ENCODE peak calls at places on chromosomes 6 and 20, in ten cellular contexts. T is AG04450, K is GM10248, C is osteocyte, L is GM20000, Y is SK-N-SH, Z is neural progenitor cell, I is cardiac fibroblast, O is fibroblast of lung, N is NB4. B is an unnamed sample.

GRCh38 chr20:36866681-36867485 is 9.1 kb upstream of the TLDC2 start:
- DNase-seq in O (no peak), C (no peak), K (no peak), Z (no peak), I (peak), L (no peak), Y (no peak), N (no peak), T (no peak), B (no peak)

GRCh38 chr20:20664795-20665194 is 47.6 kb downstream of the RALGAPA2 start:
- DNase-seq in K (peak), L (peak), Y (peak), C (no peak), Z (peak), T (no peak), I (peak), O (peak), N (peak), B (peak)

GRCh38 chr6:103154779-103155572 is 1704.7 kb downstream of the HACE1 start:
- DNase-seq in L (no peak), N (no peak), C (no peak), Y (no peak), Z (no peak), I (no peak), T (no peak), K (no peak), O (no peak), B (no peak)

GRCh38 chr20:44069203-44069931 is 117.6 kb downstream of the JPH2 start:
- DNase-seq in Y (no peak), C (peak), O (peak), N (peak), I (no peak), L (peak), Z (no peak), T (no peak), K (peak), B (no peak)

GRCh38 chr20:17674722-17675518 is 7.1 kb downstream of the RRBP1 start:
- DNase-seq in C (no peak), N (no peak), K (no peak), L (no peak), Z (no peak), I (peak), O (peak), T (peak), Y (no peak), B (no peak)

GRCh38 chr20:57772349-57772964 is 62.6 kb upstream of the PMEPA1 start:
- DNase-seq in T (peak), C (no peak), Y (no peak), N (peak), Z (peak), L (no peak), I (peak), K (no peak), O (peak), B (no peak)

GRCh38 chr6:53938810-53939209 is 144.0 kb downstream of the LRRC1 start:
- DNase-seq in L (no peak), I (no peak), C (no peak), N (no peak), T (no peak), Z (no peak), Y (no peak), K (no peak), O (peak), B (no peak)

GRCh38 chr20:62642666-62643520 is 590 bp downstream of the SLCO4A1 start:
- DNase-seq in N (peak), K (peak), C (no peak), Y (peak), T (no peak), O (peak), I (no peak), L (peak), Z (peak), B (peak)

GRCh38 chr6:113632220-113632864 is 224.8 kb upstream of the MARCKS start:
- DNase-seq in C (no peak), O (peak), L (peak), N (no peak), Z (no peak), I (peak), Y (no peak), K (no peak), T (no peak), B (no peak)

GRCh38 chr6:24996145-24996836 is 60.5 kb upstream of the RIPOR2 start:
- DNase-seq in T (no peak), I (no peak), N (peak), Z (no peak), K (no peak), C (no peak), L (no peak), O (no peak), Y (no peak), B (no peak)

GRCh38 chr6:89979473-89980119 is 85.3 kb downstream of the GJA10 start:
- DNase-seq in C (no peak), I (no peak), T (no peak), O (no peak), N (no peak), K (no peak), L (no peak), Z (no peak), Y (no peak), B (no peak)

GRCh38 chr6:92922216-92922806 is 497.0 kb downstream of the EPHA7 start:
- DNase-seq in O (no peak), I (no peak), K (no peak), T (no peak), L (no peak), N (no peak), Y (no peak), C (no peak), Z (peak), B (no peak)

GRCh38 chr6:84773431-84774173 is 9.2 kb upstream of the TBX18 start:
- DNase-seq in O (no peak), T (no peak), L (peak), I (peak), N (no peak), Y (peak), K (no peak), Z (peak), C (no peak), B (peak)

GRCh38 chr20:43731927-43732326 is 5.1 kb upstream of the GTSF1L start:
- DNase-seq in O (no peak), T (no peak), Y (no peak), Z (no peak), K (no peak), N (no peak), I (no peak), L (no peak), C (no peak), B (no peak)

GRCh38 chr6:129644567-129645015 is 65.4 kb downstream of the ARHGAP18 start:
- DNase-seq in N (no peak), Z (no peak), C (no peak), Y (no peak), K (no peak), L (no peak), I (peak), T (no peak), O (peak), B (no peak)

GRCh38 chr6:18387061-18387721 is at the start of gene RNF144B:
- DNase-seq in C (peak), L (peak), O (peak), Y (peak), Z (peak), N (peak), I (peak), T (no peak), K (peak), B (peak)

GRCh38 chr20:49814057-49814675 is 1.5 kb downstream of the SLC9A8 start:
- DNase-seq in K (no peak), N (peak), Z (no peak), C (no peak), O (no peak), T (no peak), Y (no peak), L (no peak), I (no peak), B (no peak)

GRCh38 chr6:119124079-119124824 is 45.8 kb upstream of the FAM184A start:
- DNase-seq in I (no peak), Z (no peak), L (no peak), Y (no peak), K (no peak), C (no peak), N (no peak), T (no peak), O (no peak), B (no peak)

GRCh38 chr6:147192278-147192911 is 11.8 kb upstream of the STXBP5 start:
- DNase-seq in C (no peak), Y (no peak), N (no peak), K (no peak), T (no peak), I (no peak), O (no peak), L (no peak), Z (no peak), B (no peak)

GRCh38 chr6:135568366-135568765 is 70.8 kb upstream of the AHI1 start:
- DNase-seq in L (peak), I (peak), Z (no peak), C (no peak), T (peak), N (no peak), Y (peak), K (peak), O (peak), B (no peak)

GRCh38 chr20:11553603-11554002 is 364.1 kb upstream of the BTBD3 start:
- DNase-seq in Y (no peak), Z (no peak), L (no peak), K (no peak), C (no peak), I (peak), N (peak), T (no peak), O (peak), B (no peak)

GRCh38 chr6:82348130-82348529 is 15.5 kb upstream of the TPBG start:
- DNase-seq in N (no peak), Z (peak), O (no peak), T (no peak), L (no peak), Y (no peak), I (no peak), K (no peak), C (no peak), B (peak)

GRCh38 chr6:76683985-76684384 is 611.5 kb upstream of the IMPG1 start:
- DNase-seq in L (no peak), T (no peak), I (no peak), Z (no peak), Y (no peak), K (no peak), O (no peak), N (no peak), C (no peak), B (no peak)

GRCh38 chr20:23298155-23298554 is 52.4 kb upstream of the NXT1 start:
- DNase-seq in I (no peak), O (no peak), K (no peak), C (no peak), N (no peak), Z (no peak), T (no peak), Y (no peak), L (no peak), B (no peak)

GRCh38 chr6:3874069-3874468 is 24.9 kb downstream of the FAM50B start:
- DNase-seq in I (no peak), T (no peak), L (no peak), N (no peak), Y (no peak), O (no peak), Z (no peak), K (no peak), C (no peak), B (peak)

GRCh38 chr6:27251672-27252251 is 4.3 kb downstream of the PRSS16 start:
- DNase-seq in O (no peak), L (peak), Y (peak), K (peak), N (peak), I (peak), Z (peak), C (no peak), T (no peak), B (peak)

GRCh38 chr6:109762769-109763450 is 71.8 kb downstream of the FIG4 start:
- DNase-seq in N (no peak), C (no peak), Y (no peak), O (peak), I (peak), K (no peak), T (no peak), Z (no peak), L (no peak), B (no peak)

GRCh38 chr20:8190043-8190880 is 58.2 kb downstream of the PLCB1 start:
- DNase-seq in Z (no peak), O (no peak), I (no peak), T (no peak), L (no peak), N (no peak), C (no peak), K (no peak), Y (peak), B (no peak)

DNA sequence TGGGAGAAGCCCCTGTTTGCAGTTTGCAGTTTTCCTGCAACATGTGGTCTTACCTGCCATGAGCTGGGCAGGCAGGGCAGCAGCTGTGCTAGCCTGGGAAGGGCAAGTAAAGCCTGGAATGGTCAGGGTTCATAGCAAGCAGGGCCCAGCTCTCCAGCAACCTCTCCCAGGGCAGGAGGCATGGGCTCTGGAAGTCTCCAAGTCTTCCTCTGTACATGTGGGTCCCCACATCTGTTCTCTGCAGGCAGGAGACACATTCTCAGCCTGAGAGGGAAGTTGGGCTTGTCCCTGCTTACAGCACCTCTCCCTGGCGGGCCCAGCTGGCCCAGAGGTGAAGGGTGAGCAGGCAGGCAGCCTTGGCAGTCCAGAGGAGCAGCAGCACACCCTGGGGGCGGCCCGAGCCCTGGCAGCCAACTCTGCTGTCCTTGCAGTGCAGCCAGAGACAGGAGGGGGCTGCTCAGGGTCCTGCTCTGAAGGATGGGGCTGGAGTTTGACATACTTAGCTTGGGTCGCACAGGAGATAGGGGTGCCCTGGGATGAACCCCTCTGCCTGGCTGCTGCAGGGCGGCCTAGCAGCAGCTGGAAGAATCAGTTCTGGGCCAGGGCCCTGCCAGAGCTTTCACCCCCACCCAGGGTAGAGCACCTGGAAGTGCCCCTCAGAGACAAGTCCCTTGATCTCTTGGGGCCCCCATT is 176.0 kb downstream of the MRPL14 start:
- DNase-seq in I (peak), K (no peak), L (peak), T (no peak), Y (peak), C (peak), O (peak), Z (peak), N (peak), B (peak)
- TF ChIP-seq CTCF in I (peak), K (peak), L (no peak), T (peak), Y (peak), C (peak), O (peak), Z (peak), N (peak), B (peak)

GRCh38 chr6:106089981-106090380 is 3.8 kb downstream of the PRDM1 start:
- DNase-seq in Z (no peak), K (no peak), T (no peak), O (peak), N (peak), Y (no peak), I (peak), L (no peak), C (no peak), B (no peak)
- TF ChIP-seq CTCF in Z (no peak), K (peak), T (peak), O (peak), N (no peak), Y (peak), I (no peak), L (no peak), C (peak), B (no peak)

GRCh38 chr6:106688177-106688951 is 59.0 kb downstream of the QRSL1 start:
- DNase-seq in L (no peak), Z (no peak), Y (no peak), O (no peak), N (no peak), K (peak), C (no peak), I (no peak), T (no peak), B (no peak)
- TF ChIP-seq CTCF in L (no peak), Z (no peak), Y (peak), O (no peak), N (no peak), K (no peak), C (peak), I (no peak), T (no peak), B (no peak)

GRCh38 chr6:72081880-72082279 is 195.5 kb downstream of the RIMS1 start:
- DNase-seq in L (no peak), C (no peak), N (no peak), Z (no peak), T (no peak), O (no peak), I (no peak), K (no peak), Y (no peak), B (no peak)

GRCh38 chr6:72080260-72080941 is 194.1 kb downstream of the RIMS1 start:
- DNase-seq in O (no peak), N (no peak), Y (no peak), K (no peak), C (no peak), Z (no peak), I (no peak), L (no peak), T (no peak), B (no peak)

GRCh38 chr6:72083976-72084375 is 197.6 kb downstream of the RIMS1 start:
- DNase-seq in I (no peak), L (no peak), O (no peak), N (no peak), T (no peak), Y (no peak), Z (no peak), C (no peak), K (no peak), B (no peak)

DNA sequence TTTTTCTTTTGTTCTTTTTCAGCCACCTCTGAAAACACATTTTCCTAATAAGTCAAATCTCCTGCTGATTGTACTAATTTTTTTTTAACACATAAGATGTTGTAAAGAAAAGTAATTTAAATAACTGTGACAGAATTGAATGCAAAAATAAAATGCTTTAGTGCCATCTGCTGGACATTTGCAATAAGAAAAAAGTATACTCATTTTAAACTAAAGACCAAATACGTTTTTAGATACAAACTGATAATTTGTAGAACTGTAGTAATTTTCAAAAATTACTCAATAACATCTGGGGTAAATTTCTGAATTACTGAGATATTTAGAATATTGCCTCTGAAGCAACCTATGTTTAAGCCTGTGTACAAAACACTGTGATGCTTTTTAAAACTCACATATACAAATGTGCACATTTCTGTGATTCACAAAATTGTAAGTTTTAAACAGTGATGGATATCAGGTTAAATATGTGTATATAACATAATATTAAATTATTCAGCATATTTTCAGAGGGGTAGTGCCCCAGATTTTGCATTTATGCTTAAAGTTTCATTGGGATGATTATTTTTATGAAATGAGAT is 198.7 kb downstream of the RIMS1 start:
- DNase-seq in N (peak), K (no peak), L (peak), Z (peak), C (no peak), O (peak), I (peak), Y (no peak), T (no peak), B (no peak)
- TF ChIP-seq CTCF in N (no peak), K (peak), L (peak), Z (peak), C (peak), O (peak), I (peak), Y (peak), T (peak), B (no peak)

GRCh38 chr20:51014797-51015722 is 7.8 kb downstream of the KCNG1 start:
- DNase-seq in K (peak), I (peak), O (peak), T (no peak), Y (peak), L (peak), Z (peak), N (peak), C (no peak), B (peak)

GRCh38 chr20:51019598-51020592 is 3.0 kb downstream of the KCNG1 start:
- DNase-seq in T (no peak), C (no peak), N (no peak), L (no peak), O (no peak), K (no peak), Z (no peak), Y (peak), I (no peak), B (peak)

GRCh38 chr20:51017313-51017712 is 5.6 kb downstream of the KCNG1 start:
- DNase-seq in C (no peak), L (no peak), T (no peak), Y (no peak), N (no peak), O (no peak), I (no peak), Z (no peak), K (no peak), B (no peak)

GRCh38 chr20:51013577-51014330 is 9.2 kb downstream of the KCNG1 start:
- DNase-seq in N (no peak), K (no peak), O (no peak), T (no peak), Z (no peak), L (no peak), C (no peak), Y (no peak), I (no peak), B (no peak)

DNA sequence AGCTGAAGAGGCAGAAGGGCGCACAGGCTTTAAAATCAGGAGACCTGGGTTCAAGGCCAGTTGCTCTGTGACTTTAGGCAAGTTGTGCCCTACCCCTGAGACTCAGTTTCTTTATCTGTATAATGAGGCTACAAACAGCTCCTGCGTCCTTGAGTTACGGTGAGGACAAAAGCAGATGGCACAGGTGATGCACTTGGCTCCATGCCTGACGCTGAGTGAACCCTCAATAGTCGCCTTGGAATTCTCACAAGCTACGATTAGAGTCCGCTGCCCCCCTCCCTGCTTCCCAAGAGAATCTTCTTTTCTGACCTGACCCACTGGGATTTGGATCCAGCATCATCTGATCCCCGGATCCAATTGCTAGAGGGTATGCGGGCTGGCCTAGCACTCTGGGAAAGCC is 6.4 kb downstream of the KCNG1 start:
- DNase-seq in C (no peak), O (no peak), L (no peak), T (no peak), I (no peak), N (no peak), Z (no peak), Y (no peak), K (no peak), B (no peak)
- TF ChIP-seq CTCF in C (no peak), O (no peak), L (no peak), T (no peak), I (no peak), N (no peak), Z (no peak), Y (no peak), K (no peak), B (no peak)

GRCh38 chr6:75301537-75301936 is 16.9 kb upstream of the TMEM30A start:
- DNase-seq in T (no peak), C (no peak), Y (no peak), I (no peak), K (no peak), O (no peak), N (no peak), L (no peak), Z (no peak), B (no peak)
- TF ChIP-seq CTCF in T (no peak), C (no peak), Y (no peak), I (no peak), K (no peak), O (no peak), N (no peak), L (no peak), Z (no peak), B (no peak)

DNA sequence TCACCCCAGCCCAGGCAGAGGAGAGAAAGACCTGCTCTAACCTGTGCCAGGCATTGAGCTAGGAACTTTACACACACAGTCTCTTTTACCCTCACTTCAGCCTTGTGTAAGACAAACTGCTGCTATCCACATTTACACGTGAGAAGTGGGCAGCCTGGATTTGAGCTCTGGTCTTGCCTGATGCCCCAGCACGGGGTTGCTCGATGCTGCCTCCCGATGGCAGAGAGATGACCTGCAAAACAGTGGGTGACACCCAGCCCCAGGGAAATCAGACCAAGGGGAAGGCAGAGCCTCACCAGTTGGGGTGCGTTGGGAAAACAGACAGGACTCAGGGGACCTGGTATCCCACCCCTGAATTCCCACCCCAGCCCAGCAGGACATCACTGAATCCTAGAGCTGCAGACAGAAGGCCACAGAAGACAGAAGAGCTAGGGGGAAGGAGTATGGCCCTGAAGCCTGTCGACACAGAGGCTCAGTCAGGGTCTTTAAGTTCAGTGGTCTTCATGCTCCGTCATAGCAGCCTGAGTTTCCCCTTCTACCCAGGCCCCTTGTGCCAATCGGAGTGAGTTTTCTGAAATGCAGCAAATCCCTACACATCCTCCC is 990 bp downstream of the BPI start:
- DNase-seq in K (peak), O (peak), N (peak), Z (peak), C (no peak), Y (peak), T (no peak), L (peak), I (peak), B (peak)
- TF ChIP-seq CTCF in K (peak), O (peak), N (peak), Z (peak), C (peak), Y (peak), T (peak), L (peak), I (peak), B (peak)